ENCODE peak calls at places on chromosomes 4 and X, in eight cellular contexts. X, R, O, B, I, Z, U and W are unnamed samples.

GRCh38 chrX:40543661-40544328 is 37.0 kb upstream of the ATP6AP2 start:
- DNase-seq in O (peak), I (no peak), U (no peak), R (peak), B (peak), Z (peak), X (peak), W (peak)

GRCh38 chrX:131081772-131082755 is 23.9 kb downstream of the ARHGAP36 start:
- DNase-seq in I (peak), B (no peak), O (no peak), R (no peak), Z (no peak), U (no peak), X (no peak), W (no peak)

GRCh38 chr4:102474736-102475504 is 26.2 kb upstream of the NFKB1 start:
- DNase-seq in R (no peak), O (no peak), X (peak), I (no peak), U (no peak), Z (no peak), B (no peak), W (no peak)

GRCh38 chrX:129772796-129773431 is 6.8 kb upstream of the SASH3 start:
- DNase-seq in I (no peak), Z (no peak), U (peak), X (no peak), R (no peak), B (no peak), O (no peak), W (no peak)

GRCh38 chrX:11305641-11306040 is 12.4 kb downstream of the AMELX start:
- DNase-seq in Z (no peak), B (no peak), R (no peak), X (no peak), U (no peak), I (no peak), O (no peak), W (no peak)

GRCh38 chrX:53794181-53794580 is 107.7 kb upstream of the HUWE1 start:
- DNase-seq in I (no peak), X (no peak), U (no peak), R (no peak), O (no peak), B (no peak), Z (no peak), W (no peak)

GRCh38 chr4:96598465-96598864 is 758.6 kb downstream of the PDHA2 start:
- DNase-seq in R (no peak), U (no peak), Z (no peak), I (peak), O (no peak), X (no peak), B (no peak), W (no peak)

GRCh38 chr4:37879365-37879764 is 11.5 kb upstream of the TBC1D1 start:
- DNase-seq in Z (no peak), B (no peak), O (no peak), I (no peak), R (no peak), U (no peak), X (no peak), W (no peak)

GRCh38 chrX:107667426-107667825 is 39.1 kb downstream of the PRPS1 start:
- DNase-seq in B (no peak), Z (no peak), I (no peak), R (no peak), U (no peak), O (no peak), X (no peak), W (no peak)

GRCh38 chr4:8101796-8102355 is 56.7 kb downstream of the ABLIM2 start:
- DNase-seq in O (no peak), X (no peak), R (no peak), U (no peak), I (no peak), B (no peak), Z (no peak), W (no peak)

GRCh38 chrX:130444641-130445336 is 43.0 kb downstream of the RBMX2 start:
- DNase-seq in I (no peak), Z (no peak), B (no peak), X (no peak), O (no peak), R (no peak), U (no peak), W (no peak)

GRCh38 chr4:181176306-181176705 is 1066.9 kb upstream of the TENM3 start:
- DNase-seq in B (peak), I (no peak), R (peak), Z (no peak), O (no peak), U (no peak), X (peak), W (no peak)

GRCh38 chrX:45900751-45901150 is 644.5 kb downstream of the ZNF674 start:
- DNase-seq in Z (peak), O (no peak), R (peak), I (no peak), U (no peak), B (peak), X (no peak), W (no peak)

GRCh38 chr4:5158825-5159224 is 107.5 kb downstream of the STK32B start:
- DNase-seq in Z (no peak), R (no peak), O (no peak), X (no peak), I (no peak), U (no peak), B (no peak), W (no peak)

GRCh38 chr4:146329042-146329716 is 114.8 kb downstream of the REELD1 start:
- DNase-seq in B (peak), Z (peak), U (no peak), O (no peak), I (no peak), X (peak), R (peak), W (no peak)

GRCh38 chr4:181017038-181017437 is 1226.2 kb upstream of the TENM3 start:
- DNase-seq in B (no peak), R (no peak), O (no peak), U (no peak), I (no peak), Z (no peak), X (no peak), W (no peak)

GRCh38 chrX:120749141-120749846 is 119.4 kb upstream of the C1GALT1C1 start:
- DNase-seq in B (no peak), R (no peak), O (no peak), X (no peak), I (no peak), U (no peak), Z (no peak), W (no peak)

GRCh38 chr4:145308598-145308997 is 128.2 kb upstream of the OTUD4 start:
- DNase-seq in Z (no peak), B (peak), X (no peak), R (peak), O (no peak), U (no peak), I (no peak), W (no peak)

GRCh38 chr4:101200561-101200960 is 146.8 kb downstream of the PPP3CA start:
- DNase-seq in R (peak), I (no peak), O (no peak), B (peak), U (no peak), Z (peak), X (peak), W (no peak)

GRCh38 chr4:16109256-16109655 is 25.4 kb upstream of the PROM1 start:
- DNase-seq in X (no peak), B (no peak), R (no peak), I (no peak), U (no peak), Z (no peak), O (no peak), W (no peak)

GRCh38 chr4:158949094-158949493 is 153.8 kb upstream of the RAPGEF2 start:
- DNase-seq in O (no peak), I (no peak), B (peak), Z (peak), R (peak), U (no peak), X (peak), W (no peak)

GRCh38 chrX:3295731-3296130 is 50.7 kb downstream of the MXRA5 start:
- DNase-seq in R (peak), U (no peak), O (no peak), I (peak), B (peak), Z (no peak), X (peak), W (no peak)

GRCh38 chr4:8841678-8842268 is 29.9 kb downstream of the HMX1 start:
- DNase-seq in U (no peak), R (no peak), I (no peak), O (no peak), X (no peak), B (no peak), Z (no peak), W (no peak)

GRCh38 chr4:72112514-72113156 is 80.8 kb downstream of the NPFFR2 start:
- DNase-seq in Z (peak), O (no peak), U (no peak), I (no peak), B (peak), X (peak), R (peak), W (no peak)

GRCh38 chr4:1405249-1405635 is 1.0 kb downstream of the NKX1-1 start:
- DNase-seq in R (no peak), U (no peak), I (no peak), X (no peak), O (no peak), Z (no peak), B (no peak), W (no peak)

GRCh38 chr4:95358320-95358889 is 190.4 kb downstream of the UNC5C start:
- DNase-seq in Z (no peak), O (no peak), R (no peak), I (no peak), X (no peak), U (no peak), B (no peak), W (no peak)

GRCh38 chr4:158322119-158322518 is 111.8 kb downstream of the TMEM144 start:
- DNase-seq in O (no peak), R (no peak), B (no peak), I (no peak), X (no peak), U (no peak), Z (no peak), W (no peak)

GRCh38 chr4:17284323-17285175 is 227.3 kb downstream of the QDPR start:
- DNase-seq in I (no peak), U (no peak), O (no peak), R (no peak), B (no peak), X (no peak), Z (no peak), W (no peak)

GRCh38 chr4:78551420-78552351 is at the start of gene ANXA3:
- DNase-seq in U (no peak), B (no peak), O (no peak), X (no peak), R (no peak), I (peak), Z (no peak), W (no peak)

GRCh38 chrX:19811807-19812604 is 75.4 kb downstream of the SH3KBP1 start:
- DNase-seq in X (no peak), I (no peak), O (no peak), R (peak), U (no peak), Z (peak), B (peak), W (no peak)